ENCODE peak calls at places on chromosomes 12 and 14, in six cellular contexts. X, M, Y, P, N and O are unnamed samples.

GRCh38 chr12:68565391-68565903 is 45.3 kb upstream of the RAP1B start:
- DNase-seq in N (no peak), Y (no peak), P (peak), X (no peak), M (no peak), O (no peak)

GRCh38 chr14:57390806-57391562 is 598 bp downstream of the NAA30 start:
- DNase-seq in Y (peak), N (no peak), P (peak), M (peak), X (no peak), O (peak)

GRCh38 chr12:990649-991349 is at the start of gene ERC1:
- DNase-seq in Y (peak), X (peak), P (peak), N (peak), M (peak), O (peak)

GRCh38 chr14:90140298-90140955 is 78.6 kb downstream of the KCNK13 start:
- DNase-seq in X (no peak), N (no peak), P (peak), M (no peak), Y (no peak), O (no peak)

GRCh38 chr12:21627924-21628323 is 23.3 kb upstream of the GYS2 start:
- DNase-seq in X (no peak), M (no peak), N (no peak), P (no peak), Y (no peak), O (no peak)

GRCh38 chr12:95739561-95740313 is 50.8 kb downstream of the NTN4 start:
- DNase-seq in N (no peak), Y (peak), M (no peak), X (no peak), P (no peak), O (no peak)

GRCh38 chr14:29039171-29039570 is 272.6 kb downstream of the FOXG1 start:
- DNase-seq in N (no peak), X (no peak), Y (no peak), M (no peak), P (peak), O (no peak)

GRCh38 chr12:1644113-1644512 is 15.1 kb downstream of the WNT5B start:
- DNase-seq in N (no peak), P (no peak), X (no peak), M (no peak), Y (no peak), O (no peak)

GRCh38 chr12:55642275-55643068 is 5.8 kb downstream of the OR10P1 start:
- DNase-seq in M (peak), P (no peak), X (no peak), N (no peak), Y (no peak), O (peak)

GRCh38 chr14:95174184-95174804 is 17.0 kb upstream of the DICER1 start:
- DNase-seq in N (no peak), P (peak), X (no peak), Y (no peak), M (no peak), O (no peak)

GRCh38 chr14:106657460-106657859 is 1131.1 kb downstream of the TMEM121 start:
- DNase-seq in Y (no peak), N (no peak), P (no peak), X (no peak), M (peak), O (peak)

GRCh38 chr14:100854435-100854834 is 28.5 kb downstream of the MEG3 start:
- DNase-seq in M (no peak), N (no peak), X (no peak), Y (no peak), P (no peak), O (no peak)

GRCh38 chr14:100849432-100849831 is 23.5 kb downstream of the MEG3 start:
- DNase-seq in X (no peak), M (no peak), N (no peak), P (no peak), Y (no peak), O (no peak)

GRCh38 chr14:100851586-100851916 is 25.6 kb downstream of the MEG3 start:
- DNase-seq in X (no peak), Y (no peak), N (no peak), P (no peak), M (no peak), O (no peak)

GRCh38 chr14:100851946-100852620 is 26.2 kb downstream of the MEG3 start:
- DNase-seq in Y (no peak), N (no peak), M (no peak), P (no peak), X (no peak), O (no peak)

GRCh38 chr14:100850841-100851585 is 25.1 kb downstream of the MEG3 start:
- DNase-seq in M (peak), P (peak), X (peak), N (peak), Y (no peak), O (peak)
- TF ChIP-seq CTCF in M (peak), P (peak), X (peak), N (peak), Y (peak), O (peak)

DNA sequence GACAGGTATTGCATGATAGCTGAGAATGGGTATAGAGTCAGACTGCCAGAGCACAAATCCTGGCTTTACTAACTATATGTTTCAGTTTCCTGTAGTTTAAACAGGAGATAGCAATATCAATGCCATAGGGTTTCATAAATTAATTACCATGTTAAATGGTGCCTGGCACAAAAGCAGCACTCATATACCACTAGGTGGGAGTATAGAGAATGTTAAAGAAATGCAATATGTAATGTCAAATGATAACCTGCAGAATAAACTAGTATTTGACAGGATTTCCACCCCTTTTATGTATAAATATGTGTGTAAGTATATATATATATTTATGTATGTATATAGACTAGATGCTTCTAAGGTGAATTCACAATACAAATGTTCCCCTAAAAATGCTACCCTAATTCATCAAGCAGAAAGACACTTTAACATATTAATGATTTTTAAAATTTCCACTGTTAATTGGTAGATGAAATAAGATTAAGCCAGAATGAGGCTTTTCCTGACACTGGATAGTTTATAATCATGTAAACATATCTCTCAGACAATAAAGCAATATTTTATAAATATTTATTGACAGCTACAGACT is 8.6 kb downstream of the WDR89 start:
- DNase-seq in X (peak), P (peak), N (no peak), M (peak), Y (no peak), O (peak)
- TF ChIP-seq CTCF in X (peak), P (peak), N (peak), M (peak), Y (peak), O (peak)

DNA sequence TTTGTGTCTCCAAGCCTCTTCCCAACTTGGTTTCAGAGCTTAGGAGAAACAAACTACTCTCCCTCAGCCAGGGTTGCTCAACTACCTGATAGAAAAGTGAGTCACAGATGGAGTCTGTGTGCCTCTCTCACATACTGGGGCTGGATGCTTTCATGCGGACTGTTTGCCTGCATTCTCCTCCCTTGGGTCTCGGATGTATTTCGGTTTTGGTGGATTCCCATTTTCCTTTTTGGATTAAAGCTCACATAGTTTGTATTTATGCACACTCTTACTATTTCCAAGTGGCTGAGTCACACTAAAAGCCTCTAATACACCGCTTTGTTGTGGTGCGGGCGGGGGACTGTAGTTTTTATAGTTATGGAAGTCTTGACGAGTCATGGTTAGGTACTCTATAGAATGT is 505.4 kb downstream of the LRFN5 start:
- DNase-seq in M (no peak), X (no peak), P (peak), N (no peak), Y (no peak), O (no peak)
- TF ChIP-seq CTCF in M (no peak), X (no peak), P (no peak), N (no peak), Y (no peak), O (no peak)

GRCh38 chr12:90234455-90234854 is 525.8 kb upstream of the ATP2B1 start:
- DNase-seq in N (no peak), P (peak), Y (no peak), M (no peak), X (no peak), O (no peak)

GRCh38 chr12:90237841-90238240 is 529.2 kb upstream of the ATP2B1 start:
- DNase-seq in P (no peak), X (no peak), N (no peak), Y (no peak), M (no peak), O (no peak)

GRCh38 chr12:90238872-90239271 is 530.2 kb upstream of the ATP2B1 start:
- DNase-seq in M (no peak), X (no peak), P (no peak), N (no peak), Y (no peak), O (no peak)

GRCh38 chr12:90233168-90234100 is 524.8 kb upstream of the ATP2B1 start:
- DNase-seq in P (peak), X (no peak), M (no peak), N (no peak), Y (no peak), O (no peak)

DNA sequence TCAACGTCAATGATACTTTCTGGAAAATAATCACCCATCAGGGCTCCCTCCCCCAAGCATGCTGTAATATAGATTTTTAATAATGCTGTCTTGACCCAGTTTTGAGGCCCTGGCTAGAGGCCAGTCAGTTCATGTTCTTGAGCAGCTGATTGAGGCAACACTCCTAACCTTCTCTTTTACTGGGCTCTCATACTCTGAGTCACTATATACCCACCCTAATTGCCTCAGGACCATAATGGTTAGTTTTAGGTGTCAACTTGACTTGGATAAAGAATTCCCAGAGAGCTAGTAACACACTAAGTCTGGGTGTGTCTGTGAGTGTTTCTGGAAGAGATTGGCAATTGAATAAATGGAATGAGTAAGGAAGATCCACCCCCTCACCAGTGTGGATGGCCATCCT is 527.0 kb upstream of the ATP2B1 start:
- DNase-seq in N (no peak), M (no peak), X (no peak), Y (no peak), P (peak), O (no peak)
- TF ChIP-seq CTCF in N (no peak), M (no peak), X (no peak), Y (no peak), P (no peak), O (no peak)

DNA sequence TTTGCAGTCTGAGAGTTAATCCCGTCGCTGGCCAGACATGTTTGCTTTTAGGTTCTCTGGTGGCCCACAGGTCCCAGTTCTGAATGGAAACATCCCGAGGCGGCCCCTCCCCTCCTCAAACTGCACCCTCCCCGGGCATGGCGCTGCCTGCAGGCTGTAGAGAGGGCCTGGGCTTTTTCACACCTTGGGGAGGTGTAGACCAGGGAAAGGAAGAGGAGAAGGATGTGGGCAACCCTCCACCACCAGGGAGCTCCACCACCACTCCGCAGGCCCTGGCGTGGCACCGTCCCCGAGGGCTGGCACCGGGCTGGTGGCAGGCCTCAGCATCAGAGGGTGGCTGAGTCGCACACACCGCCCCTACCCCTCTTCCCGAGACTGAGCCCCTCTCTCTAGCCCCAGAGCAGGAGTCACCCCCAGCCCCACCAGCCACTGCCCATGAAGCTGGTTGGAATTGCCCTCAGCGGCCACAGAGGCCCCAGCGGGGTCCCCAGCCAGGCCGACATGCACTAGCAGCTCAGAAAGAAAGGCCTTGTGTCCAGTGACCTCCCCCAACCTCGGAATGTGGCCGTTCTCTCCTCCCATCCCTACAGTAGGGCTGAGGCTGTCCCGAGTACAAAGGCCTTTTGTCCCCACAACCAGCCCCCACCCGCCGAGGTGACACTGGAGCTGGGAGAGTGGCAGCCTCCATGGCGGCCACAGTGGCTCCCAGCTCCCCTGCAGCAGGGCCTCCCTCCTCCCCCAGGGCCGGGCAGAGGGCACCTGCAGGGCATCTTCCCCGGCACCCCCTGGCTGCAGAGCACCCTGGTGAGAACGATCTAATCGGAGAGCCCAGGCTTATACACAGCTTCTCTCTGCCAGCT is 23.5 kb upstream of the INF2 start:
- DNase-seq in N (no peak), X (peak), P (no peak), M (peak), Y (peak), O (peak)
- TF ChIP-seq CTCF in N (peak), X (peak), P (peak), M (peak), Y (peak), O (no peak)